ENCODE peak calls at places on chromosome 3, in six cellular contexts. One of them, this sample, is unnamed.
A peak's percentile ranks its signal among the peaks of the same experiment; 100 is the strongest.

GRCh38 chr3:14425574-14426304 is 23.3 kb downstream of the SLC6A6 start:
- DNase-seq in H1: no peak
- DNase-seq in HepG2: no peak
- DNase-seq in GM12878: no peak
- DNase-seq in GM12891: no peak
- DNase-seq in K562: no peak
- DNase-seq in this sample: no peak

GRCh38 chr3:159829056-159829995 is 159.3 kb upstream of the IL12A start:
- DNase-seq in HepG2: peak; percentile 20
- DNase-seq in GM12878: no peak
- DNase-seq in K562: no peak
- DNase-seq in H1: no peak
- DNase-seq in GM12891: no peak
- DNase-seq in this sample: no peak

GRCh38 chr3:14329116-14329830 is 73.1 kb upstream of the SLC6A6 start:
- DNase-seq in K562: no peak
- DNase-seq in HepG2: no peak
- DNase-seq in H1: peak; percentile 44
- DNase-seq in GM12891: no peak
- DNase-seq in GM12878: no peak
- DNase-seq in this sample: no peak

GRCh38 chr3:18062289-18063025 is 320.0 kb upstream of the TBC1D5 start:
- DNase-seq in GM12891: no peak
- DNase-seq in H1: no peak
- DNase-seq in K562: no peak
- DNase-seq in HepG2: no peak
- DNase-seq in GM12878: no peak
- DNase-seq in this sample: no peak

GRCh38 chr3:36932979-36933378 is 11.9 kb downstream of the TRANK1 start:
- DNase-seq in K562: no peak
- DNase-seq in H1: no peak
- DNase-seq in HepG2: no peak
- DNase-seq in GM12891: no peak
- DNase-seq in GM12878: no peak
- DNase-seq in this sample: no peak

GRCh38 chr3:169390741-169391300 is 272.7 kb downstream of the MECOM start:
- DNase-seq in K562: no peak
- DNase-seq in GM12891: no peak
- DNase-seq in H1: no peak
- DNase-seq in HepG2: no peak
- DNase-seq in GM12878: no peak
- DNase-seq in this sample: no peak

GRCh38 chr3:86785381-86785780 is 205.6 kb downstream of the VGLL3 start:
- DNase-seq in GM12891: no peak
- DNase-seq in K562: no peak
- DNase-seq in HepG2: no peak
- DNase-seq in GM12878: no peak
- DNase-seq in H1: no peak
- DNase-seq in this sample: no peak

GRCh38 chr3:32667072-32667582 is 17.9 kb upstream of the CNOT10 start:
- DNase-seq in H1: no peak
- DNase-seq in HepG2: no peak
- DNase-seq in K562: no peak
- DNase-seq in GM12878: no peak
- DNase-seq in GM12891: no peak
- DNase-seq in this sample: no peak

GRCh38 chr3:151795276-151795675 is 18.6 kb upstream of the AADAC start:
- DNase-seq in H1: no peak
- DNase-seq in HepG2: no peak
- DNase-seq in GM12891: no peak
- DNase-seq in GM12878: no peak
- DNase-seq in K562: no peak
- DNase-seq in this sample: no peak

GRCh38 chr3:48233542-48233941 is 7.4 kb upstream of the ZNF589 start:
- DNase-seq in K562: no peak
- DNase-seq in GM12878: no peak
- DNase-seq in H1: no peak
- DNase-seq in HepG2: no peak
- DNase-seq in GM12891: no peak
- DNase-seq in this sample: no peak

GRCh38 chr3:127491909-127492308 is 98.6 kb downstream of the TPRA1 start:
- DNase-seq in K562: no peak
- DNase-seq in HepG2: no peak
- DNase-seq in H1: no peak
- DNase-seq in GM12878: no peak
- DNase-seq in GM12891: no peak
- DNase-seq in this sample: no peak

GRCh38 chr3:66442254-66443249 is 58.3 kb downstream of the LRIG1 start:
- DNase-seq in HepG2: peak; percentile 75
- DNase-seq in GM12891: no peak
- DNase-seq in H1: peak; percentile 89
- DNase-seq in GM12878: no peak
- DNase-seq in K562: no peak
- DNase-seq in this sample: no peak

GRCh38 chr3:112373924-112374323 is 41.0 kb downstream of the CD200 start:
- DNase-seq in GM12878: no peak
- DNase-seq in H1: no peak
- DNase-seq in HepG2: no peak
- DNase-seq in GM12891: no peak
- DNase-seq in K562: no peak
- DNase-seq in this sample: no peak

GRCh38 chr3:127458698-127459097 is 131.8 kb downstream of the TPRA1 start:
- DNase-seq in H1: no peak
- DNase-seq in K562: peak; percentile 45
- DNase-seq in GM12878: no peak
- DNase-seq in GM12891: no peak
- DNase-seq in HepG2: no peak
- DNase-seq in this sample: no peak

GRCh38 chr3:58049143-58049785 is 41.0 kb downstream of the FLNB start:
- DNase-seq in HepG2: peak; percentile 98
- DNase-seq in GM12891: no peak
- DNase-seq in K562: peak; percentile 19
- DNase-seq in GM12878: no peak
- DNase-seq in H1: peak; percentile 82
- DNase-seq in this sample: no peak

GRCh38 chr3:185831195-185831594 is 6.4 kb upstream of the IGF2BP2 start:
- DNase-seq in GM12878: no peak
- DNase-seq in GM12891: no peak
- DNase-seq in HepG2: no peak
- DNase-seq in H1: no peak
- DNase-seq in K562: no peak
- DNase-seq in this sample: no peak

GRCh38 chr3:43695443-43695842 is 4.7 kb downstream of the ABHD5 start:
- DNase-seq in K562: no peak
- DNase-seq in GM12878: no peak
- DNase-seq in H1: no peak
- DNase-seq in HepG2: no peak
- DNase-seq in GM12891: no peak
- DNase-seq in this sample: no peak

GRCh38 chr3:43692085-43692484 is 1.3 kb downstream of the ABHD5 start:
- DNase-seq in GM12891: no peak
- DNase-seq in K562: peak; percentile 40
- DNase-seq in HepG2: no peak
- DNase-seq in GM12878: no peak
- DNase-seq in H1: no peak
- DNase-seq in this sample: no peak

GRCh38 chr3:43692971-43693370 is 2.2 kb downstream of the ABHD5 start:
- DNase-seq in HepG2: no peak
- DNase-seq in GM12878: no peak
- DNase-seq in K562: no peak
- DNase-seq in GM12891: no peak
- DNase-seq in H1: no peak
- DNase-seq in this sample: no peak

GRCh38 chr3:43691120-43692002 is 623 bp downstream of the ABHD5 start:
- DNase-seq in K562: peak; percentile 82
- DNase-seq in HepG2: peak; percentile 30
- DNase-seq in GM12891: peak; percentile 34
- DNase-seq in GM12878: no peak
- DNase-seq in H1: no peak
- DNase-seq in this sample: peak; percentile 34

DNA sequence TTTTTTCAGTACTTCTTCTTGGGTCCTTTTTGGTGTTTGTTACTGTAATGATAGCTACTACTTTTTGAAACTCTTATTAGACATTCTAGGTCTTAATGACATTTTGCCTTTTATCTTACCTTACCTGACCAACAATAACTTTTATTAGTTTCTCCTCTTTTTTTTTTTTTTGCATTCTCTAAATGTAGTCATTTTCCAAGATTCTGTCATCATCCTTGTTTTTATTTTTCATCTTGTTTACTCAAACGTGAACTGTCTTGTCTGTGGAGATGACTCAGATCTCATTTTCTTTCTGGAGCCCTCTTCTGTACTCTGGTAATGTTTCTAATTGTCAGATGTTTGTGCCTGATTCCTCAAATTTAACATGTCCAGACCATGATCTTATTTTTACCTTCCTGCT is 2.9 kb downstream of the ABHD5 start:
- DNase-seq in H1: no peak
- DNase-seq in GM12878: no peak
- DNase-seq in K562: no peak
- DNase-seq in GM12891: no peak
- DNase-seq in HepG2: no peak
- DNase-seq in this sample: no peak
- TF ChIP-seq POLR2A in H1: no peak
- TF ChIP-seq POLR2A in GM12878: no peak
- TF ChIP-seq POLR2A in K562: no peak
- TF ChIP-seq POLR2A in GM12891: no peak
- TF ChIP-seq POLR2A in HepG2: no peak
- TF ChIP-seq POLR2A in this sample: no peak

GRCh38 chr3:49357466-49358216 is 512 bp downstream of the GPX1 start:
- DNase-seq in K562: no peak
- DNase-seq in GM12891: no peak
- DNase-seq in HepG2: no peak
- DNase-seq in GM12878: no peak
- DNase-seq in H1: no peak
- DNase-seq in this sample: no peak
- TF ChIP-seq TAF1 in K562: no peak
- TF ChIP-seq TAF1 in GM12891: no peak
- TF ChIP-seq TAF1 in HepG2: no peak
- TF ChIP-seq TAF1 in GM12878: no peak
- TF ChIP-seq TAF1 in H1: no peak
- TF ChIP-seq TAF1 in this sample: no peak

GRCh38 chr3:155744626-155745324 is at the start of gene PLCH1:
- DNase-seq in GM12891: peak; percentile 42
- DNase-seq in HepG2: peak; percentile 73
- DNase-seq in K562: peak; percentile 81
- DNase-seq in GM12878: no peak
- DNase-seq in H1: peak; percentile 80
- DNase-seq in this sample: peak; percentile 37
- TF ChIP-seq POLR2AphosphoS5 in GM12891: no peak
- TF ChIP-seq POLR2AphosphoS5 in HepG2: peak; percentile 47
- TF ChIP-seq POLR2AphosphoS5 in K562: no peak
- TF ChIP-seq POLR2AphosphoS5 in GM12878: no peak
- TF ChIP-seq POLR2AphosphoS5 in H1: no peak
- TF ChIP-seq POLR2AphosphoS5 in this sample: no peak

GRCh38 chr3:49689046-49689886 is at the start of the genes MST1 and RNF123:
- DNase-seq in H1: peak; percentile 81
- DNase-seq in HepG2: peak; percentile 86
- DNase-seq in GM12878: peak; percentile 59
- DNase-seq in GM12891: peak; percentile 98
- DNase-seq in K562: peak; percentile 82
- DNase-seq in this sample: peak; percentile 98
- TF ChIP-seq POLR2A in H1: no peak
- TF ChIP-seq POLR2A in HepG2: peak; percentile 72
- TF ChIP-seq POLR2A in GM12878: peak; percentile 83
- TF ChIP-seq POLR2A in GM12891: peak; percentile 63
- TF ChIP-seq POLR2A in K562: peak; percentile 74
- TF ChIP-seq POLR2A in this sample: peak; percentile 66

GRCh38 chr3:123788706-123789105 is 95.4 kb downstream of the MYLK start:
- DNase-seq in H1: no peak
- DNase-seq in K562: no peak
- DNase-seq in HepG2: no peak
- DNase-seq in GM12891: no peak
- DNase-seq in GM12878: no peak
- DNase-seq in this sample: no peak

GRCh38 chr3:123789760-123790159 is 94.4 kb downstream of the MYLK start:
- DNase-seq in K562: no peak
- DNase-seq in GM12878: no peak
- DNase-seq in H1: no peak
- DNase-seq in HepG2: no peak
- DNase-seq in GM12891: no peak
- DNase-seq in this sample: no peak

GRCh38 chr3:123789160-123789559 is 95.0 kb downstream of the MYLK start:
- DNase-seq in GM12878: no peak
- DNase-seq in K562: no peak
- DNase-seq in GM12891: no peak
- DNase-seq in H1: no peak
- DNase-seq in HepG2: no peak
- DNase-seq in this sample: no peak

GRCh38 chr3:123785602-123786001 is 98.5 kb downstream of the MYLK start:
- DNase-seq in GM12891: no peak
- DNase-seq in K562: no peak
- DNase-seq in HepG2: no peak
- DNase-seq in GM12878: no peak
- DNase-seq in H1: no peak
- DNase-seq in this sample: no peak

GRCh38 chr3:123787133-123787532 is 97.0 kb downstream of the MYLK start:
- DNase-seq in HepG2: no peak
- DNase-seq in GM12878: no peak
- DNase-seq in H1: no peak
- DNase-seq in GM12891: no peak
- DNase-seq in K562: no peak
- DNase-seq in this sample: no peak
- TF ChIP-seq TAF1 in HepG2: no peak
- TF ChIP-seq TAF1 in GM12878: no peak
- TF ChIP-seq TAF1 in H1: no peak
- TF ChIP-seq TAF1 in GM12891: no peak
- TF ChIP-seq TAF1 in K562: no peak
- TF ChIP-seq TAF1 in this sample: no peak

GRCh38 chr3:53845103-53845880 is 927 bp downstream of the CHDH start:
- DNase-seq in K562: peak; percentile 22
- DNase-seq in GM12878: no peak
- DNase-seq in HepG2: peak; percentile 47
- DNase-seq in H1: peak; percentile 46
- DNase-seq in GM12891: peak; percentile 51
- DNase-seq in this sample: no peak
- TF ChIP-seq POLR2AphosphoS5 in K562: no peak
- TF ChIP-seq POLR2AphosphoS5 in GM12878: no peak
- TF ChIP-seq POLR2AphosphoS5 in HepG2: no peak
- TF ChIP-seq POLR2AphosphoS5 in H1: no peak
- TF ChIP-seq POLR2AphosphoS5 in GM12891: no peak
- TF ChIP-seq POLR2AphosphoS5 in this sample: no peak

GRCh38 chr3:119240582-119241434 is at the start of gene B4GALT4:
- DNase-seq in GM12878: no peak
- DNase-seq in K562: peak; percentile 81
- DNase-seq in GM12891: peak; percentile 75
- DNase-seq in H1: peak; percentile 70
- DNase-seq in HepG2: peak; percentile 73
- DNase-seq in this sample: peak; percentile 72
- TF ChIP-seq POLR2A in GM12878: peak; percentile 98
- TF ChIP-seq POLR2A in K562: peak; percentile 78
- TF ChIP-seq POLR2A in GM12891: peak; percentile 72
- TF ChIP-seq POLR2A in H1: peak; percentile 77
- TF ChIP-seq POLR2A in HepG2: peak; percentile 85
- TF ChIP-seq POLR2A in this sample: peak; percentile 91

This sample was measured in GM12892.